ENCODE peak calls at places on chromosomes 11 and 22, in ten cellular contexts. T, R, K, E, M, N, Y, D, O and V are unnamed samples.

GRCh38 chr11:73197348-73197747 is 20.7 kb upstream of the P2RY2 start:
- DNase-seq in T (no peak), R (no peak), K (peak; percentile 22), E (no peak), M (peak; percentile 1), N (no peak), Y (no peak), D (no peak), O (no peak), V (no peak)

GRCh38 chr11:15569626-15570025 is 454.9 kb downstream of the INSC start:
- DNase-seq in T (no peak), R (no peak), K (no peak), E (no peak), M (no peak), N (no peak), Y (no peak), D (no peak), O (no peak), V (no peak)

GRCh38 chr22:49951986-49952896 is 8.3 kb upstream of the PIM3 start:
- DNase-seq in T (no peak), R (no peak), K (no peak), E (no peak), M (no peak), N (no peak), Y (peak; percentile 33), D (no peak), O (no peak), V (peak; percentile 90)

GRCh38 chr22:25051983-25052710 is 99.6 kb downstream of the KIAA1671 start:
- DNase-seq in T (no peak), R (no peak), K (no peak), E (no peak), M (no peak), N (peak; percentile 76), Y (no peak), D (no peak), O (no peak), V (no peak)

GRCh38 chr11:100151944-100152343 is 535.1 kb upstream of the ARHGAP42 start:
- DNase-seq in T (no peak), R (no peak), K (no peak), E (no peak), M (no peak), N (no peak), Y (no peak), D (no peak), O (no peak), V (peak; percentile 16)

GRCh38 chr11:4641501-4641900 is 2.3 kb upstream of the OR51E1 start:
- DNase-seq in T (no peak), R (peak; percentile 9), K (no peak), E (no peak), M (no peak), N (no peak), Y (no peak), D (no peak), O (no peak), V (no peak)

GRCh38 chr22:36506637-36507517 is at the start of gene FOXRED2:
- DNase-seq in T (peak; percentile 92), R (peak; percentile 90), K (peak; percentile 95), E (peak; percentile 87), M (peak; percentile 95), N (peak; percentile 99), Y (peak; percentile 81), D (peak; percentile 91), O (peak; percentile 83), V (peak; percentile 94)

GRCh38 chr11:70530010-70530409 is 131.7 kb downstream of the CTTN start:
- DNase-seq in T (no peak), R (no peak), K (no peak), E (no peak), M (no peak), N (no peak), Y (no peak), D (no peak), O (no peak), V (no peak)

GRCh38 chr11:73295259-73295995 is 12.6 kb upstream of the ARHGEF17 start:
- DNase-seq in T (peak; percentile 71), R (peak; percentile 93), K (peak; percentile 97), E (no peak), M (peak; percentile 65), N (peak; percentile 77), Y (peak; percentile 68), D (peak; percentile 64), O (peak; percentile 33), V (peak; percentile 89)

GRCh38 chr22:46090051-46090591 is 60.2 kb upstream of the PPARA start:
- DNase-seq in T (peak; percentile 69), R (no peak), K (no peak), E (peak; percentile 19), M (peak; percentile 45), N (no peak), Y (no peak), D (no peak), O (no peak), V (no peak)

GRCh38 chr11:61833926-61834277 is 5.8 kb downstream of the FADS2 start:
- DNase-seq in T (no peak), R (peak; percentile 56), K (peak; percentile 68), E (no peak), M (no peak), N (no peak), Y (no peak), D (no peak), O (no peak), V (peak; percentile 57)

GRCh38 chr22:20427104-20427944 is 10.3 kb downstream of the SCARF2 start:
- DNase-seq in T (no peak), R (no peak), K (no peak), E (no peak), M (peak; percentile 29), N (no peak), Y (no peak), D (no peak), O (no peak), V (no peak)

GRCh38 chr22:32661296-32661695 is 140.2 kb upstream of the TIMP3 start:
- DNase-seq in T (peak; percentile 62), R (no peak), K (no peak), E (peak; percentile 55), M (no peak), N (no peak), Y (peak; percentile 89), D (no peak), O (no peak), V (no peak)

GRCh38 chr11:10382518-10382917 is 72.5 kb upstream of the AMPD3 start:
- DNase-seq in T (no peak), R (peak; percentile 80), K (peak; percentile 81), E (no peak), M (no peak), N (no peak), Y (no peak), D (no peak), O (no peak), V (peak; percentile 61)

GRCh38 chr22:35630387-35630793 is 13.3 kb upstream of the MB start:
- DNase-seq in T (no peak), R (peak; percentile 39), K (peak; percentile 73), E (no peak), M (peak; percentile 19), N (no peak), Y (peak; percentile 33), D (no peak), O (no peak), V (peak; percentile 87)

GRCh38 chr11:112453601-112454577 is 193.2 kb upstream of the PLET1 start:
- DNase-seq in T (no peak), R (peak; percentile 78), K (peak; percentile 90), E (no peak), M (no peak), N (peak; percentile 51), Y (peak; percentile 40), D (peak; percentile 25), O (no peak), V (peak; percentile 74)

GRCh38 chr11:117481036-117481435 is 153.4 kb downstream of the CEP164 start:
- DNase-seq in T (no peak), R (no peak), K (no peak), E (no peak), M (no peak), N (no peak), Y (no peak), D (no peak), O (no peak), V (no peak)

GRCh38 chr11:96073536-96073935 is 149.6 kb upstream of the MTMR2 start:
- DNase-seq in T (no peak), R (no peak), K (no peak), E (no peak), M (no peak), N (no peak), Y (no peak), D (no peak), O (no peak), V (no peak)
- H3K27ac ChIP-seq in T (no peak overlapping the region), R (no peak overlapping the region), K (no peak overlapping the region), E (peak overlapping the region; percentile 6), M (no peak overlapping the region), N (no peak overlapping the region), Y (no peak overlapping the region), D (no peak overlapping the region), O (no peak overlapping the region), V (no peak overlapping the region)

GRCh38 chr11:115069599-115069998 is 391.3 kb downstream of the NXPE2 start:
- DNase-seq in T (no peak), R (no peak), K (no peak), E (no peak), M (no peak), N (no peak), Y (no peak), D (no peak), O (no peak), V (no peak)
- H3K27ac ChIP-seq in T (no peak overlapping the region), R (no peak overlapping the region), K (no peak overlapping the region), E (no peak overlapping the region), M (no peak overlapping the region), N (no peak overlapping the region), Y (no peak overlapping the region), D (no peak overlapping the region), O (no peak overlapping the region), V (no peak overlapping the region)

DNA sequence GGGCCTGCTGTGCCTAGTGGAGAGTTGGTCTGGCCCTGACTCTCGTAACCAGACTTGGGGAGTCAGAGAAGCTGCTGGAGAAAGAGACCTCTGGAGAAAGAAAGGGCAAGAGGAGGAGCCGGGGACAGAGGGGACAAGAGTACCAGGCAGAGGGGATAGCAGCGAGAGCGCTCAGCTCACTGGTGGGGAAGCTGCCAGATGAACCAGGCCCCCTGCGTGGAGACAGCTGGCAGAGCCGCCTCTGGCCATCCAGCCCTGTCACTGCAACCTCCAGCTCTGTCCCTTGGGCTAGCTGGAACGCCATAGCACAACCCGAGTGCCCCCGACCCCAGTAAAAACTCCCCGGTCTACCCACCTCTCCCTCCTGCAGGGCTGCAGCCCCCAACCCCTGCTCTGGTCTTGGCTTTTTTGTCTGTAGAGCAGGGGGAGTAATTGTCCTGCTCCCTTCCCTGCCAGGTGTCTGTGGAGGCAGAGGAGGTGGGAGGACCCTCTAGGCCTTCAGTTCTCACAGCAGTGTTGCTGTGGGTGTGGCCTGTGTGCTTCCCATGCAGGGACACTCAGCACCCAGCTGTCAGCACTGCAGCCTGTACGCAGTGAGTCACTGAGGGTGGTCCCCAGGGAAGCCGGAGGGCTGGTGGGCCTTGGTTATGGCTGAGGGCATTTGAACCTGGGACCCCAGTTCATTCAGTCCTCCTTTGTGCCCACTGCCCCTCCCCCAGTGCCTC is 4.8 kb upstream of the SUN2 start:
- DNase-seq in T (no peak), R (no peak), K (no peak), E (no peak), M (no peak), N (no peak), Y (peak; percentile 32), D (no peak), O (peak; percentile 54), V (no peak)
- H3K27ac ChIP-seq in T (no peak overlapping the region), R (no peak overlapping the region), K (peak overlapping the region; percentile 63), E (no peak overlapping the region), M (peak overlapping the region; percentile 98), N (no peak overlapping the region), Y (no peak overlapping the region), D (no peak overlapping the region), O (peak overlapping the region; percentile 86), V (no peak overlapping the region)

DNA sequence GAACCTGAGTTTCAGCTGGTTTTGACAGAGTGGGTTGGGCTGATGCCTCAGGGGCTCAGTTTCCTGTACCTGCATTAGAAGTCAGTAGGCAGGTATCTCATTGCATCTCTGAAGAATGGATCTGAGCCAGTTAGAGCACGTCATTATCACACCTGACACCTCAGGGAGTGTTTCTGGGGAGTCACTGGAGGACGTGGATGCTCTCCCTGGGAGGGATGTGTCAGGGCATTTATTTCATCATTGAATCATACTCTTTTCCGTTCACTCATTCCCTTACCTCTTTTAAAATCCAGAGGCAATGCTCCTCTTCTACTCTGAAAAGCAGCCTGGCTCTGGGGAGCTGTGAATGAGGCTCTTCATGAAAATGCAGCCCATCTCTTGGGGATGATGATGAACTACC is 12.3 kb downstream of the PARVA start:
- DNase-seq in T (no peak), R (no peak), K (no peak), E (no peak), M (no peak), N (no peak), Y (no peak), D (no peak), O (no peak), V (no peak)
- H3K27ac ChIP-seq in T (peak overlapping the region; percentile 96), R (no peak overlapping the region), K (no peak overlapping the region), E (peak overlapping the region; percentile 59), M (no peak overlapping the region), N (peak overlapping the region; percentile 22), Y (no peak overlapping the region), D (no peak overlapping the region), O (no peak overlapping the region), V (no peak overlapping the region)